ENCODE peak calls at places on chromosomes 5 and 9, in seven cellular contexts. K, O, S, H, Q, I and A are unnamed samples.

GRCh38 chr5:177994063-177994462 is 2.0 kb downstream of the PROP1 start:
- DNase-seq in I (no peak), Q (no peak), K (no peak), O (no peak), S (no peak), H (no peak), A (no peak)

GRCh38 chr9:125650271-125650737 is 56.7 kb downstream of the MAPKAP1 start:
- DNase-seq in K (no peak), O (no peak), H (peak; percentile 41), I (no peak), S (no peak), Q (no peak), A (no peak)

GRCh38 chr5:72558383-72558782 is 51.2 kb upstream of the ZNF366 start:
- DNase-seq in I (no peak), O (no peak), K (no peak), Q (no peak), S (no peak), H (no peak), A (no peak)

GRCh38 chr5:157475432-157475831 is 15.4 kb downstream of the NIPAL4 start:
- DNase-seq in K (no peak), O (no peak), H (no peak), Q (peak; percentile 80), I (no peak), S (no peak), A (no peak)

GRCh38 chr5:132044207-132044606 is 16.2 kb upstream of the IL3 start:
- DNase-seq in S (no peak), K (no peak), Q (no peak), O (no peak), H (no peak), I (no peak), A (no peak)

GRCh38 chr9:72315510-72316287 is 49.3 kb downstream of the ZFAND5 start:
- DNase-seq in H (no peak), I (no peak), K (peak; percentile 3), O (no peak), Q (no peak), S (peak; percentile 55), A (no peak)

GRCh38 chr9:4062966-4063365 is 236.9 kb downstream of the GLIS3 start:
- DNase-seq in O (no peak), Q (no peak), H (no peak), S (no peak), K (no peak), I (no peak), A (no peak)

GRCh38 chr9:109886617-109887016 is 106.6 kb downstream of the PALM2AKAP2 start:
- DNase-seq in Q (no peak), I (no peak), H (no peak), S (no peak), K (no peak), O (no peak), A (no peak)

GRCh38 chr9:68983008-68983411 is 30.9 kb downstream of the PRKACG start:
- DNase-seq in Q (no peak), K (no peak), I (no peak), O (no peak), S (no peak), H (no peak), A (no peak)

GRCh38 chr5:59905217-59905616 is 11.7 kb upstream of the PDE4D start:
- DNase-seq in H (no peak), K (no peak), S (no peak), I (no peak), Q (no peak), O (no peak), A (no peak)

GRCh38 chr5:107672212-107673105 is 1.7 kb upstream of the EFNA5 start:
- DNase-seq in H (peak; percentile 31), S (peak; percentile 87), O (peak; percentile 60), K (peak; percentile 85), Q (peak; percentile 96), I (peak; percentile 62), A (peak; percentile 65)

GRCh38 chr5:43425965-43426364 is 13.8 kb upstream of the CCL28 start:
- DNase-seq in H (no peak), K (no peak), S (no peak), O (peak; percentile 31), Q (no peak), I (peak; percentile 54), A (no peak)

GRCh38 chr5:102542064-102542463 is 43.3 kb upstream of the SLCO6A1 start:
- DNase-seq in I (no peak), K (no peak), Q (no peak), S (no peak), O (no peak), H (no peak), A (no peak)